ENCODE peak calls at places on chromosome 18, in six cellular contexts. A, S, N, H, W and L are unnamed samples.

GRCh38 chr18:5604778-5605177 is 61.0 kb upstream of the EPB41L3 start:
- DNase-seq in W (no peak), H (no peak), A (no peak), S (no peak), N (no peak), L (no peak)

GRCh38 chr18:35489913-35490490 is 7.8 kb downstream of the INO80C start:
- DNase-seq in A (peak), H (no peak), N (no peak), S (no peak), W (no peak), L (no peak)

GRCh38 chr18:35174093-35174731 is 66.6 kb upstream of the ZNF397 start:
- DNase-seq in W (peak), S (no peak), N (peak), A (no peak), H (no peak), L (peak)

GRCh38 chr18:39660141-39660540 is 2094.5 kb upstream of the CELF4 start:
- DNase-seq in A (no peak), N (no peak), W (no peak), H (no peak), S (no peak), L (no peak)

GRCh38 chr18:3935316-3935715 is 485.3 kb downstream of the TGIF1 start:
- DNase-seq in W (no peak), S (no peak), H (no peak), N (no peak), A (no peak), L (no peak)

GRCh38 chr18:66560092-66560491 is 43.8 kb downstream of the CDH19 start:
- DNase-seq in N (no peak), H (peak), S (peak), W (no peak), A (peak), L (peak)

GRCh38 chr18:67428148-67428547 is 88.4 kb downstream of the DSEL start:
- DNase-seq in N (no peak), S (no peak), A (no peak), W (no peak), H (no peak), L (no peak)

GRCh38 chr18:59864446-59864764 is 35.4 kb upstream of the PMAIP1 start:
- DNase-seq in W (no peak), S (no peak), A (no peak), H (no peak), N (no peak), L (no peak)

GRCh38 chr18:12306752-12307151 is 1.3 kb upstream of the TUBB6 start:
- DNase-seq in W (no peak), H (no peak), A (no peak), S (no peak), N (no peak), L (no peak)

GRCh38 chr18:12308386-12309100 is 502 bp downstream of the TUBB6 start:
- DNase-seq in H (peak), A (peak), N (peak), W (no peak), S (peak), L (peak)

GRCh38 chr18:12309683-12310198 is 1.7 kb downstream of the TUBB6 start:
- DNase-seq in A (peak), W (no peak), S (no peak), N (peak), H (no peak), L (no peak)

GRCh38 chr18:12307251-12307736 is 747 bp upstream of the TUBB6 start:
- DNase-seq in S (no peak), N (no peak), H (no peak), A (peak), W (no peak), L (peak)

DNA sequence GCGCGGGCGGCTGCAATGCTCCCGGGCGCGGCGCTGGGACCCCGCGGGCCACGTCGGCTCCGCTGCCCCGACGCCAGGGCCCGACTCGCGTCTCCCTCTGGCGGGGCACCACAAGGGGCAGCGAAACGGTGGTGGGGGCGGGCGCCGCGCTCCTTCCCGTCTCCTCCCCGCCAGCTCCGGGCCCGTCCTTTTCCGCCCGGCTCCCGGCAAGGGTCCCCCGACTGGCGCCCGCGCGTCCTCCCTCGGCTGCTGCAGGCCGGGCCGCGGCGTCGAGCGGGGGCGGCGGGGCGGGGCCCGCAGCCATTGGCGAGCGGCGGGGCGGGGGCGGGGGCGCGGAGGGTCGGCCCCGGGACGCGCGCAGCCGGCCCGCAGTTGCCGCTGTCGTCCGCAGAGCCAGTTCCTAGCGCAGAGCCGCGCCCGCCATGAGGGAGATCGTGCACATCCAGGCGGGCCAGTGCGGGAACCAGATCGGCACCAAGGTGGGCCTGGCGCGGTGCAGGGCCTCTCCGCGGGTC is at the start of gene TUBB6:
- DNase-seq in N (peak), H (no peak), A (peak), S (peak), W (no peak), L (peak)
- TF ChIP-seq CTCF in N (no peak), H (no peak), A (no peak), S (no peak), W (no peak), L (no peak)

DNA sequence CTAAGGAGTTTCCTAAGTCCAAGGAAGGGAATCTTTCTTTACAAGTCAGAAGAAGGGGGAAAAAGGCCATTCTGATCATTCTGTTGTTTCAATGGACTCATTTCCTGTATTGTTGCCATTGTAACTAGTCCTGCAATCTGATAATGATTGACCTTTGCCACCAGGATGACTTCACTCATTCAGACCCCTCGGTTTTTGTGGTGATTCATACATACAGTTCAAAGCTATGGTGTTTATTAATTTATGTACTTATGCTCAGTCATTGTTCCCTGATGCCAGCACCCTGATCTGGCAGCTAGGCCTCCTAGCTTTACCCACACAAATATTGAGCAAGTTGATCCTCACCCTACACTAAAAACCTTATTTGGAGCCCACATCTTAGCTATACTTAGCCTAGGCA is 57.6 kb upstream of the ZNF519 start:
- DNase-seq in W (no peak), N (no peak), A (peak), S (peak), H (peak), L (no peak)
- TF ChIP-seq MYC in W (no peak), N (no peak), A (no peak), S (no peak), H (no peak), L (no peak)

GRCh38 chr18:51153659-51154371 is 43.7 kb downstream of the MEX3C start:
- DNase-seq in N (no peak), W (peak), S (no peak), A (no peak), H (no peak), L (peak)
- H3K4me3 ChIP-seq in N (no peak), W (peak), S (no peak), A (no peak), H (no peak), L (peak)

GRCh38 chr18:33761363-33761762 is 183.3 kb downstream of the ASXL3 start:
- DNase-seq in N (no peak), S (peak), H (no peak), W (no peak), A (peak), L (peak)
- TF ChIP-seq CTCF in N (no peak), S (peak), H (no peak), W (no peak), A (peak), L (no peak)

DNA sequence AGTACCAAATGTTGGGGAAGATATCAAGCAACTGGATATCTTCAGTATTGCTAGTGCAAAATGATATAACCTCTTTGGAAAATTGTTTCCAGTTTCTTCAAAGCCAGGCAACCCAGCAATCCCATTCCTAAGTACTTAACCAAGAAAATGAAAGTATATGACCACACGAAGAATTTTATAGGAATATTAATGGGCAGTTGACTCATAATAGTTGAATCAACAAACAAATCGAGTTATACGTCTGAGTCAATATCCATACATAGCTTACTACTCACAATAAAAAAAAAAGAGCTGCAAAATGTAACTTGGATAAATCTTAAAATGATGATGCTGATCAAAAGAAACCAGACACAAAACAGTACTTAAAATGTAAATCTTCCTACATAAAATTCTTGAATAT is 810.4 kb downstream of the METTL4 start:
- DNase-seq in W (no peak), H (no peak), N (no peak), S (no peak), A (no peak), L (no peak)
- TF ChIP-seq MYC in W (no peak), H (no peak), N (no peak), S (no peak), A (no peak), L (no peak)

DNA sequence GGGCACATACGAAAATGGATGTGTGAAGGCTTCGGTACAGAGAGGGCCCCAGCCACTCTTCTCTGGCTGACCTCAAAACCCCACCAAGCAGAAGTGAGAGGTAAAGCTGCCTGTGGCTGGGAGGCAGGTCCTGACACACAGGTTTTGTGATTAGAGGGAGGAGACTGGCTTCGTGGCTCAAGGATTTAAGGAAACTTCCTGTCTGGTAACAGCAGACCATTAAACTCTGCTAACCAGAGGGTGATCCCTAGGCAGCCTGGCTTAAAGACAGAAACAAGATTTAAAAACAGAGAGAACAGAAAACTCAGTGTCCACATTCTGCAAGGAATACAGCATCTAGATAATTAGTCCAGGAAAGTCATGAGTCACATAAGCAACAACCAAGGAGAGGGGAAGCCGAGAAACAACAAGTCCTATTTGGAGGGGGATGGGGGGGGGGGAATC is 101.9 kb downstream of the NFATC1 start:
- DNase-seq in A (no peak), H (no peak), N (no peak), S (no peak), W (peak), L (no peak)
- H3K4me3 ChIP-seq in A (no peak), H (no peak), N (no peak), S (no peak), W (no peak), L (no peak)

GRCh38 chr18:48667276-48668254 is 128.7 kb downstream of the CTIF start:
- DNase-seq in S (peak), N (no peak), H (peak), W (no peak), A (no peak), L (no peak)
- TF ChIP-seq CTCF in S (peak), N (peak), H (peak), W (peak), A (peak), L (peak)

DNA sequence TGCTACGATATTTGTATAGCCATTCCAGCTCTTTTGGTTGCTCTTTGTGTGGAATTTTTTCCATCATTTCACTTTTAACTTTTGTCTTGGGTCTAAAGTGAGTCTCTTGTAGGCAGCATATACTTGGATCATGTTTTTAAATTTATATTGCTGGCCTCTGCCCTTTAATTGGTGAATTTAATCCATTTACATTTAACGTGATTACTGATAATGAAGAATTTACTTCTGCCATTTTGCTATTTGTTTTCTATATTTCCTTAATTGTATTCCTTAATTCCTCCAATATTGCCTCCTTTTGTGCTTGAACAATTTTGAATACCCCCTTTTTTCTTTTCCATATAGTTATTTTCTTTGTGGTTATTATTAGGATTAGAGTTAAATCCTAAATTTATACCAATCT is 21.0 kb upstream of the ADNP2 start:
- DNase-seq in N (no peak), H (no peak), W (no peak), S (no peak), A (no peak), L (no peak)
- TF ChIP-seq MYC in N (no peak), H (no peak), W (no peak), S (no peak), A (no peak), L (no peak)

GRCh38 chr18:8800041-8800441 is 94.7 kb downstream of the MTCL1 start:
- DNase-seq in S (no peak), N (no peak), W (no peak), H (no peak), A (no peak), L (no peak)
- H3K4me3 ChIP-seq in S (no peak), N (no peak), W (no peak), H (no peak), A (no peak), L (no peak)

GRCh38 chr18:57547260-57547659 is 39.2 kb downstream of the FECH start:
- DNase-seq in A (no peak), H (no peak), S (no peak), N (no peak), W (no peak), L (no peak)

GRCh38 chr18:57555134-57555533 is 31.4 kb downstream of the FECH start:
- DNase-seq in A (no peak), W (no peak), S (no peak), N (no peak), H (no peak), L (peak)

GRCh38 chr18:57544958-57545661 is 41.4 kb downstream of the FECH start:
- DNase-seq in S (no peak), H (no peak), W (peak), N (no peak), A (no peak), L (peak)

GRCh38 chr18:57550510-57550909 is 36.0 kb downstream of the FECH start:
- DNase-seq in N (no peak), S (no peak), W (no peak), A (no peak), H (no peak), L (no peak)
- TF ChIP-seq CTCF in N (no peak), S (no peak), W (no peak), A (no peak), H (no peak), L (no peak)